ENCODE peak calls at places on chromosomes 1 and 21, in four cellular contexts. K is H1, O is HFF-Myc, X is upper lobe of right lung. S is an unnamed sample.
A peak's percentile ranks its signal among the peaks of the same experiment; 100 is the strongest.

GRCh38 chr1:149962039-149962647 is 25.5 kb upstream of the MTMR11 start:
- DNase-seq in O (peak; percentile 42), X (no peak), K (no peak), S (peak; percentile 66)

GRCh38 chr1:162157469-162157868 is 88.0 kb downstream of the NOS1AP start:
- DNase-seq in K (no peak), X (no peak), O (no peak), S (no peak)

GRCh38 chr1:183881387-183882084 is 76.6 kb downstream of the RGL1 start:
- DNase-seq in O (no peak), K (peak; percentile 33), X (peak; percentile 75), S (no peak)

GRCh38 chr1:202214089-202214843 is 20.7 kb downstream of the LGR6 start:
- DNase-seq in K (no peak), X (no peak), O (no peak), S (no peak)

GRCh38 chr1:205301220-205301821 is 20.2 kb downstream of the NUAK2 start:
- DNase-seq in X (peak; percentile 95), K (peak; percentile 99), O (peak; percentile 73), S (no peak)

GRCh38 chr1:225813250-225813964 is 3.5 kb downstream of the EPHX1 start:
- DNase-seq in K (no peak), X (peak; percentile 86), O (no peak), S (no peak)

GRCh38 chr1:9410737-9411297 is 118.1 kb downstream of the SPSB1 start:
- DNase-seq in O (no peak), X (no peak), K (no peak), S (peak; percentile 65)

GRCh38 chr1:41773842-41774241 is 144.9 kb downstream of the HIVEP3 start:
- DNase-seq in X (no peak), K (no peak), O (no peak), S (no peak)

GRCh38 chr21:46111193-46111571 is 13.3 kb downstream of the COL6A2 start:
- DNase-seq in K (no peak), O (no peak), X (peak; percentile 57), S (no peak)

GRCh38 chr1:41380979-41381690 is 19.9 kb downstream of the FOXO6 start:
- DNase-seq in K (no peak), X (peak; percentile 80), O (no peak), S (no peak)

DNA sequence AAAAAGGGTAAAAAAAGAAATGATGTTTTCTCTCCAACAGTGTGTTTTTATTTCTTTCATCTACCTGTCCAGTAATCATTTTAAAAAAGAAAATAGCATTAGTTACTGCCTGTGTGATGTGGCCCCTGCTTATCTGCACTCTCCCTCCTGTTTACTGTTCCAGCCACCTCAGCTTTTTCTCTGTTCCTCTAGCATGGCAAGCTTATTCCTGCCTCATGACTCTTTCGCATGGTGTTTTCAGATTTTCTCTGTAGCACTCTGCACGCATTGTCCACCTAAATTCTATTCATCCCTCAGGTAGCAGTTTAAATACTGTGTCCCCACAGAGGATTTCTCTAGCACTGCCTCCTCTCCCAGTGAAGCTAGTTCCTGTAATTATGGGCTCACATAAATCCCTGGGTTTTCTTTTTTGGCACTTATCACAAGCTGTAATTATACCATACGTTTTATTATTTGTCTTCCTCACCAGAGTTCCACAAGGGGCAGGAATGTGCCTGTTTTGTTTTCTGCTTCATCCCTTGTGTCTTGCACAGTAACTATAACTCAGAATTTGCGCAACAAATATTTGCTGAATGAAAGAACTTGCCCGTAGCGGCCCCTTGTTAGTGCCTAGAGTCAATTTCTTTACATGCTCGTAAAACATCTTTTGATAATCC is 51.4 kb upstream of the LRIG2 start:
- DNase-seq in K (no peak), O (no peak), X (no peak), S (no peak)
- TF ChIP-seq CTCF in K (no peak), O (no peak), X (no peak), S (no peak)

GRCh38 chr1:52404975-52405338 is 555 bp downstream of the PRPF38A start:
- DNase-seq in X (no peak), O (no peak), K (no peak), S (no peak)
- TF ChIP-seq CTCF in X (no peak), O (no peak), K (no peak), S (no peak)

GRCh38 chr1:238944028-238944427 is 442.3 kb upstream of the CHRM3 start:
- DNase-seq in K (no peak), X (no peak), O (no peak), S (no peak)
- TF ChIP-seq CTCF in K (peak; percentile 22), X (no peak), O (no peak), S (no peak)

DNA sequence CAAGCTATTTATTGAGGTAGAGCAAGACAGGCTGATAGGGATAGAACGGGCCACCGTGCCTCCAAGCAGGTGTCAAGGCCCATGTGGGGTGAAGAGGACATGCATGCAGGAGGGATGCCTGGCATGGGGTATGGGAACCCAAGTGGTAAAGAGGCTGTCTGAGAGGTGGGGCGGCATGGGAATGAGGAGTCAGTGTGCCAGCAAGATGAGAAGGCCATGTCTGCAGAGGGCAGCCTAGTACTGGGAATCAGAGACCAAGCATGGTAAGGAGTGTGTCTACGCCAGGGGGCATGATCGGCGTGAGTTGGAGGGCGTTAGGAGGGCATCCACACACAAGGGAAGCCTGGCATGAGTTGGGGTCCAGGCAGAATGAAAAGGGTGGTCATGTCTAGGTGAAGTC is 303.7 kb upstream of the PLD5 start:
- DNase-seq in X (no peak), O (no peak), K (no peak), S (no peak)
- TF ChIP-seq CTCF in X (no peak), O (no peak), K (peak; percentile 52), S (no peak)

GRCh38 chr1:211382714-211383480 is 56.3 kb downstream of the TRAF5 start:
- DNase-seq in O (peak; percentile 70), X (peak; percentile 97), K (peak; percentile 82), S (peak; percentile 91)
- TF ChIP-seq CTCF in O (no peak), X (no peak), K (no peak), S (no peak)

GRCh38 chr1:30575066-30575465 is 148.3 kb downstream of the MATN1 start:
- DNase-seq in K (no peak), O (no peak), X (no peak), S (no peak)

GRCh38 chr1:30572192-30572591 is 151.2 kb downstream of the MATN1 start:
- DNase-seq in K (no peak), X (no peak), O (no peak), S (no peak)

GRCh38 chr1:30571380-30571779 is 152.0 kb downstream of the MATN1 start:
- DNase-seq in O (no peak), K (no peak), X (no peak), S (no peak)

DNA sequence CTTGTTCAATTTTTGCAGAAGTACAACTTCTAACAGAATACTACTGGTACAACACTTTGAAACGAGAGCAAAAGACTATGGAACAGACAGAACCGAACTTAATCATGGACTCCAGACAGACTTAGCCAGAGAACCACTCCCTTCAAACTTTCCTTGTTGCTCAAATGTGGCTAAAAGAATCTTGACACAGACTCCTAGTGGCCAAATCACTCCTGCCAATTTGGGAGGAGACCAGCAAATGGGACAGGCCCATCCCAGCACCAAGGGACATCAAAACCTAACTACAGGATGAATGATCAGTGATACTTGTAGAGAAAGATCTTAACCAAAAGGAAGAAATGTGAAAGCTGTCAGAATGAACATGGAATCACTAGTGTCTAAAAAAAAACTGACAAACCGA is 154.0 kb downstream of the MATN1 start:
- DNase-seq in X (no peak), O (no peak), K (no peak), S (no peak)
- TF ChIP-seq CTCF in X (no peak), O (peak; percentile 4), K (peak; percentile 31), S (no peak)

GRCh38 chr1:230794871-230795645 is 47.9 kb downstream of the CAPN9 start:
- DNase-seq in K (no peak), X (no peak), O (no peak), S (no peak)

GRCh38 chr1:230793463-230793745 is 46.2 kb downstream of the CAPN9 start:
- DNase-seq in O (no peak), K (no peak), X (no peak), S (no peak)

GRCh38 chr1:230791986-230792564 is 44.9 kb downstream of the CAPN9 start:
- DNase-seq in K (no peak), O (no peak), X (no peak), S (no peak)

GRCh38 chr1:230794431-230794830 is 47.2 kb downstream of the CAPN9 start:
- DNase-seq in K (no peak), O (no peak), X (no peak), S (no peak)

DNA sequence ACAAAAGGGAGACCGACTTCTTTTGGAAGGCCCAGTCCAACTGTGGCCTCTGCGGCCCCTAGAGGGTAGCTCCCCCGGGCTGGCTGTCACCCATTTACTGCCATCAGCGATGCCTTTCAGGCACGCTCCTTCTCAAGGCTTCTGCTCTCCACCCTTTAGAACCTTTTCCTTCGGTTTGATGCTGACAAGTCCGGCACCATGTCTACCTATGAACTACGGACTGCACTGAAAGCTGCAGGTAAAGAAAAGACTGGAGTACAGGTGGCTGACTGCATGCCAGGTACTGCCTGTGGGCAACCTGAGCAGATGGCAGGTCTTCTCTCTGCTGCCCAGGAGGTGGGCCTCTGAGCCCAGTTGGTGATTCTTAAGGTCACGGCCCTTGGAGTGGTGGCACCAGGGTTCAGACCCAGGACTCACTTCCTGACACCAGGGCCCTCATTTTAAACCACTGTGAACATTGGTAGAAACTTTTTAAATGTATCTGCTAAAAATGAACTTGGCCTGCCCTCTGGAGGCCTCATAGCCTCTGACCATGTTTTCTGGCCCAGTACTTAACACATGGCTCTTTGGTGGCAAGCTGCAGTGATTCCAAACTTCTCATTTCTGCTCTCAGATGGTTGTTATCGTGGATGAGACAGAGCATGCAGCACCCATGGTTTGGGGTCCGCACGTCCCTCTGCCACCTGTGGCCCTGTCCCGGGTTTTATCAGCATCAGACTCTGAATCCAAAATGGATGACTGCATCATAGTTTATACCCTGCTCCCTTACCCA is 45.7 kb downstream of the CAPN9 start:
- DNase-seq in O (no peak), X (no peak), K (no peak), S (no peak)
- TF ChIP-seq CTCF in O (peak; percentile 6), X (no peak), K (peak; percentile 28), S (peak; percentile 20)